ENCODE peak calls at places on chromosomes 11 and 22, in nine cellular contexts. W is ovary; A is brain microvascular endothelial cell; K is fibroblast of lung; Y is tibial nerve; G is stomach; E is heart right ventricle; J is uterus; Q is naive thymus-derived CD4-positive, alpha-beta T cell. M is an unnamed sample.

GRCh38 chr22:24982301-24983056 is 30.0 kb downstream of the KIAA1671 start:
- DNase-seq in W (no peak), A (no peak), K (peak; percentile 53), Y (no peak), G (no peak), E (no peak), J (no peak), Q (no peak), M (no peak)

GRCh38 chr11:58164389-58164788 is 24.5 kb upstream of the OR9Q2 start:
- DNase-seq in W (no peak), A (no peak), K (no peak), Y (no peak), G (no peak), E (no peak), J (no peak), Q (no peak), M (peak; percentile 5)

GRCh38 chr22:32723632-32724031 is 77.9 kb upstream of the TIMP3 start:
- DNase-seq in W (peak; percentile 49), A (peak; percentile 86), K (peak; percentile 97), Y (peak; percentile 33), G (peak; percentile 34), E (peak; percentile 70), J (peak; percentile 50), Q (no peak), M (peak; percentile 81)

GRCh38 chr11:123235117-123235686 is 40.2 kb upstream of the CLMP start:
- DNase-seq in W (peak; percentile 83), A (no peak), K (no peak), Y (peak; percentile 52), G (peak; percentile 44), E (peak; percentile 53), J (peak; percentile 66), Q (peak; percentile 33), M (no peak)

GRCh38 chr11:125242141-125242780 is 77.7 kb downstream of the PKNOX2 start:
- DNase-seq in W (no peak), A (no peak), K (no peak), Y (no peak), G (no peak), E (no peak), J (no peak), Q (no peak), M (no peak)

GRCh38 chr22:49998718-49999062 is 13.9 kb downstream of the IL17REL start:
- DNase-seq in W (peak; percentile 25), A (no peak), K (no peak), Y (no peak), G (no peak), E (no peak), J (no peak), Q (no peak), M (no peak)

GRCh38 chr22:25172153-25172552 is 27.5 kb upstream of the CRYBB3 start:
- DNase-seq in W (no peak), A (no peak), K (no peak), Y (no peak), G (peak; percentile 50), E (no peak), J (no peak), Q (peak; percentile 23), M (no peak)

GRCh38 chr22:32699686-32700085 is 101.8 kb upstream of the TIMP3 start:
- DNase-seq in W (no peak), A (no peak), K (no peak), Y (no peak), G (no peak), E (no peak), J (no peak), Q (no peak), M (no peak)

GRCh38 chr11:118180300-118180703 is 3.9 kb upstream of the SCN2B start:
- DNase-seq in W (peak; percentile 57), A (no peak), K (peak; percentile 23), Y (peak; percentile 23), G (no peak), E (peak; percentile 83), J (peak; percentile 64), Q (no peak), M (no peak)

GRCh38 chr11:75439026-75439425 is 6.0 kb upstream of the KLHL35 start:
- DNase-seq in W (no peak), A (no peak), K (no peak), Y (no peak), G (no peak), E (no peak), J (no peak), Q (no peak), M (no peak)

GRCh38 chr22:27996981-27997380 is 77.9 kb upstream of the PITPNB start:
- DNase-seq in W (peak; percentile 9), A (no peak), K (no peak), Y (no peak), G (no peak), E (no peak), J (no peak), Q (no peak), M (no peak)

GRCh38 chr22:22663861-22664800 is 19.7 kb downstream of the GGTLC2 start:
- DNase-seq in W (no peak), A (no peak), K (no peak), Y (no peak), G (no peak), E (no peak), J (no peak), Q (no peak), M (no peak)

GRCh38 chr11:85756401-85757200 is 54.3 kb downstream of the SYTL2 start:
- DNase-seq in W (no peak), A (no peak), K (no peak), Y (no peak), G (peak; percentile 58), E (no peak), J (no peak), Q (peak; percentile 72), M (peak; percentile 58)

GRCh38 chr22:35467788-35468187 is 67.8 kb downstream of the MCM5 start:
- DNase-seq in W (peak; percentile 83), A (no peak), K (peak; percentile 32), Y (peak; percentile 55), G (peak; percentile 85), E (peak; percentile 82), J (peak; percentile 80), Q (no peak), M (no peak)

GRCh38 chr22:41417622-41418390 is 28.8 kb downstream of the TOB2 start:
- DNase-seq in W (peak; percentile 84), A (no peak), K (peak; percentile 11), Y (peak; percentile 77), G (peak; percentile 99), E (peak; percentile 92), J (peak; percentile 79), Q (no peak), M (no peak)

GRCh38 chr22:41415554-41415953 is 31.0 kb downstream of the TOB2 start:
- DNase-seq in W (no peak), A (no peak), K (no peak), Y (no peak), G (no peak), E (no peak), J (no peak), Q (no peak), M (no peak)

GRCh38 chr22:41418717-41419116 is 27.9 kb downstream of the TOB2 start:
- DNase-seq in W (no peak), A (no peak), K (no peak), Y (no peak), G (no peak), E (no peak), J (no peak), Q (no peak), M (no peak)
- H3K27ac ChIP-seq in W (no peak overlapping the region), A (no peak overlapping the region), K (no peak overlapping the region), Y (peak overlapping the region; percentile 84), G (peak overlapping the region; percentile 87), E (peak overlapping the region; percentile 87), J (peak overlapping the region; percentile 63), Q (no peak overlapping the region), M (no peak overlapping the region)

DNA sequence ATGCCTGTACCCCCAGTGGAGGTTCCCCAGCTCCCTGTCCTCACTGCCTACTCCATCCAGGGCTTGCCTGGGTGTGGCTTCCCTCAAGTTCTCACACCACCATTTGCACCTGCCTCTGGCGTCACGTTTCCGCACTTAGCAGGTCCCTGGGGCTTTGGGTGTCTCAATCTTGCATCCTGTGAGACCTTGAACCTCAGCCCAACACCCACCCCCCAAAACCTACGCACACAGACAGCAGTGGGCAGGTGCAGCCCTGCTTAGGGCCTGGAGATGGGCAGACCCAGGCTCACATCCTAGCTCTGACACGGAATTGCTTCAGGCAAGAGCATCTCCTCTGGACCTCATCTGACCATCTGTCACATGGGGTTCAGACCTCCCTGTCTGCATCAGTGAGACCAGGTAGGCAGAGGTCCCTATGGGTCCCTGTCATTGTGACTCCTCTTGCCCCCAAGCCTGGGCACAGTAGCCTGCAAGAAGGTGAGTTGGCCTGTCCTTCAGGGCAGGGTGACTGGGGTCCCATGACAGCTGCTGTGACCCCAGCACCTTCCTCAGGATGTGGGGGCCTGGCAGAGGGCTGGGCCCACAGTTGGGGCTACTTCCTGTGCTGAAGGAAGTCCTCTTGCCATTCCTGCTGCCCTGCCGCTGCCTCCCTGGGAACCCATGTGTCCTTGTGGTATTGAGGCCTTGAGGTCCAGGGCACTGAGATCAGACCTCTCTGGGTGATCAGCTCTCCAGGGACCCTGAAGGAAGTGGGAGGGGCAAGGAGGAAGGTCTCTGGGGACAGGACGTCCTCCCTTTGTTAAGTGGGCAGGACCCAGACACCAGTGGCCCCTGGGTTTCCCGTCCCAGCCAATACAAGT is 2.0 kb downstream of the SIPA1 start:
- DNase-seq in W (no peak), A (no peak), K (no peak), Y (no peak), G (no peak), E (no peak), J (no peak), Q (peak; percentile 90), M (no peak)
- H3K27ac ChIP-seq in W (no peak overlapping the region), A (no peak overlapping the region), K (no peak overlapping the region), Y (peak overlapping the region; percentile 90), G (peak overlapping the region; percentile 91), E (peak overlapping the region; percentile 73), J (peak overlapping the region; percentile 81), Q (peak overlapping the region; percentile 97), M (no peak overlapping the region)

GRCh38 chr11:10407055-10407454 is 48.0 kb upstream of the AMPD3 start:
- DNase-seq in W (no peak), A (peak; percentile 61), K (peak; percentile 35), Y (no peak), G (no peak), E (no peak), J (no peak), Q (no peak), M (peak; percentile 78)

GRCh38 chr11:10409207-10409661 is 45.8 kb upstream of the AMPD3 start:
- DNase-seq in W (no peak), A (no peak), K (no peak), Y (no peak), G (no peak), E (no peak), J (no peak), Q (no peak), M (no peak)

GRCh38 chr11:10410106-10410843 is 44.8 kb upstream of the AMPD3 start:
- DNase-seq in W (no peak), A (no peak), K (no peak), Y (no peak), G (no peak), E (no peak), J (no peak), Q (no peak), M (no peak)

GRCh38 chr11:10405858-10406592 is 49.0 kb upstream of the AMPD3 start:
- DNase-seq in W (peak; percentile 60), A (peak; percentile 89), K (peak; percentile 87), Y (no peak), G (peak; percentile 48), E (no peak), J (peak; percentile 84), Q (peak; percentile 45), M (peak; percentile 45)

GRCh38 chr11:10407749-10408472 is 47.2 kb upstream of the AMPD3 start:
- DNase-seq in W (no peak), A (no peak), K (no peak), Y (no peak), G (no peak), E (peak; percentile 24), J (no peak), Q (no peak), M (no peak)
- H3K27ac ChIP-seq in W (no peak overlapping the region), A (no peak overlapping the region), K (no peak overlapping the region), Y (no peak overlapping the region), G (no peak overlapping the region), E (no peak overlapping the region), J (no peak overlapping the region), Q (no peak overlapping the region), M (peak overlapping the region; percentile 94)

GRCh38 chr11:35546317-35546716 is 20.9 kb upstream of the PAMR1 start:
- DNase-seq in W (no peak), A (no peak), K (no peak), Y (no peak), G (no peak), E (no peak), J (no peak), Q (no peak), M (no peak)
- H3K27ac ChIP-seq in W (no peak overlapping the region), A (no peak overlapping the region), K (no peak overlapping the region), Y (no peak overlapping the region), G (no peak overlapping the region), E (no peak overlapping the region), J (no peak overlapping the region), Q (no peak overlapping the region), M (no peak overlapping the region)